ENCODE peak calls at places on chromosomes 11 and 22, in eight cellular contexts. X is WTC11, K is GM12878, P is K562, H is A549, W is SK-N-SH, L is HCT116, I is NB4. Q is an unnamed sample.

GRCh38 chr11:89477175-89477574 is 14.0 kb downstream of the NOX4 start:
- DNase-seq in X (peak), K (no peak), P (no peak), H (no peak), W (no peak), L (peak), I (no peak), Q (no peak)

GRCh38 chr11:11218287-11218986 is 134.6 kb downstream of the CSNK2A3 start:
- DNase-seq in X (no peak), K (no peak), P (no peak), H (no peak), W (no peak), L (no peak), I (no peak), Q (no peak)

GRCh38 chr22:48624401-48624800 is 1203.3 kb downstream of the BRD1 start:
- DNase-seq in X (no peak), K (no peak), P (no peak), H (no peak), W (no peak), L (no peak), I (no peak), Q (no peak)

GRCh38 chr22:49007013-49007653 is 820.5 kb downstream of the BRD1 start:
- DNase-seq in X (no peak), K (no peak), P (no peak), H (no peak), W (peak), L (no peak), I (no peak), Q (peak)

GRCh38 chr11:60252208-60252566 is 9.2 kb upstream of the MS4A4E start:
- DNase-seq in X (no peak), K (no peak), P (no peak), H (no peak), W (no peak), L (no peak), I (no peak), Q (no peak)

GRCh38 chr11:18151581-18151980 is 19.2 kb downstream of the MRGPRX3 start:
- DNase-seq in X (no peak), K (no peak), P (no peak), H (no peak), W (no peak), L (no peak), I (no peak), Q (no peak)

GRCh38 chr11:121452609-121453150 is at the start of gene SORL1-AS1:
- DNase-seq in X (no peak), K (no peak), P (no peak), H (peak), W (no peak), L (no peak), I (peak), Q (no peak)

GRCh38 chr11:79525257-79525656 is 84.4 kb upstream of the TENM4 start:
- DNase-seq in X (no peak), K (no peak), P (no peak), H (no peak), W (no peak), L (no peak), I (no peak), Q (no peak)

GRCh38 chr11:92796744-92797143 is 172.7 kb upstream of the MTNR1B start:
- DNase-seq in X (no peak), K (no peak), P (no peak), H (no peak), W (no peak), L (no peak), I (no peak), Q (no peak)

GRCh38 chr22:19517171-19517500 is 7.1 kb downstream of the CLDN5 start:
- DNase-seq in X (no peak), K (no peak), P (no peak), H (no peak), W (no peak), L (no peak), I (no peak), Q (no peak)

GRCh38 chr22:46010177-46010867 is 33.4 kb upstream of the WNT7B start:
- DNase-seq in X (no peak), K (no peak), P (no peak), H (no peak), W (no peak), L (no peak), I (no peak), Q (no peak)

GRCh38 chr22:28799125-28799833 is 1.1 kb downstream of the XBP1 start:
- DNase-seq in X (no peak), K (no peak), P (peak), H (peak), W (peak), L (peak), I (peak), Q (no peak)

GRCh38 chr11:79982185-79982584 is 541.4 kb upstream of the TENM4 start:
- DNase-seq in X (no peak), K (no peak), P (no peak), H (no peak), W (no peak), L (no peak), I (no peak), Q (no peak)

GRCh38 chr11:36672815-36673450 is 74.9 kb upstream of the RAG2 start:
- DNase-seq in X (no peak), K (no peak), P (peak), H (no peak), W (peak), L (peak), I (peak), Q (no peak)

GRCh38 chr11:92383430-92383829 is 158.8 kb downstream of the FAT3 start:
- DNase-seq in X (no peak), K (no peak), P (no peak), H (no peak), W (no peak), L (no peak), I (no peak), Q (no peak)

GRCh38 chr11:119056397-119056999 is 507 bp downstream of the HYOU1 start:
- DNase-seq in X (peak), K (no peak), P (peak), H (peak), W (peak), L (no peak), I (peak), Q (no peak)

GRCh38 chr11:4049006-4049405 is 45.6 kb upstream of the RRM1 start:
- DNase-seq in X (no peak), K (no peak), P (no peak), H (no peak), W (no peak), L (no peak), I (peak), Q (no peak)

GRCh38 chr11:113023228-113023627 is 62.0 kb downstream of the NCAM1 start:
- DNase-seq in X (no peak), K (no peak), P (no peak), H (no peak), W (no peak), L (no peak), I (no peak), Q (no peak)

GRCh38 chr11:63639195-63639832 is 25.1 kb upstream of the PLAAT3 start:
- DNase-seq in X (no peak), K (no peak), P (no peak), H (peak), W (no peak), L (no peak), I (peak), Q (no peak)

GRCh38 chr22:42236268-42236667 is 34.2 kb downstream of the TCF20 start:
- DNase-seq in X (no peak), K (no peak), P (no peak), H (no peak), W (no peak), L (no peak), I (no peak), Q (no peak)

GRCh38 chr11:46696212-46696558 is 4.2 kb downstream of the ARHGAP1 start:
- DNase-seq in X (no peak), K (no peak), P (no peak), H (no peak), W (no peak), L (no peak), I (no peak), Q (no peak)

GRCh38 chr11:14500181-14500651 is 605 bp upstream of the COPB1 start:
- DNase-seq in X (no peak), K (peak), P (no peak), H (peak), W (peak), L (no peak), I (peak), Q (no peak)

GRCh38 chr11:32081129-32081641 is 9.7 kb upstream of the RCN1 start:
- DNase-seq in X (no peak), K (no peak), P (no peak), H (no peak), W (no peak), L (no peak), I (peak), Q (no peak)

GRCh38 chr11:10926801-10927200 is 68.9 kb upstream of the ZBED5 start:
- DNase-seq in X (no peak), K (no peak), P (no peak), H (no peak), W (no peak), L (no peak), I (no peak), Q (no peak)

GRCh38 chr11:31940396-31941037 is 129.4 kb upstream of the PAX6 start:
- DNase-seq in X (no peak), K (no peak), P (no peak), H (no peak), W (no peak), L (no peak), I (no peak), Q (no peak)

GRCh38 chr11:13427440-13427839 is 35.6 kb downstream of the BTBD10 start:
- DNase-seq in X (no peak), K (no peak), P (no peak), H (no peak), W (no peak), L (no peak), I (no peak), Q (no peak)

GRCh38 chr11:76843916-76844315 is 16.8 kb upstream of the ACER3 start:
- DNase-seq in X (no peak), K (no peak), P (peak), H (no peak), W (no peak), L (no peak), I (no peak), Q (no peak)

DNA sequence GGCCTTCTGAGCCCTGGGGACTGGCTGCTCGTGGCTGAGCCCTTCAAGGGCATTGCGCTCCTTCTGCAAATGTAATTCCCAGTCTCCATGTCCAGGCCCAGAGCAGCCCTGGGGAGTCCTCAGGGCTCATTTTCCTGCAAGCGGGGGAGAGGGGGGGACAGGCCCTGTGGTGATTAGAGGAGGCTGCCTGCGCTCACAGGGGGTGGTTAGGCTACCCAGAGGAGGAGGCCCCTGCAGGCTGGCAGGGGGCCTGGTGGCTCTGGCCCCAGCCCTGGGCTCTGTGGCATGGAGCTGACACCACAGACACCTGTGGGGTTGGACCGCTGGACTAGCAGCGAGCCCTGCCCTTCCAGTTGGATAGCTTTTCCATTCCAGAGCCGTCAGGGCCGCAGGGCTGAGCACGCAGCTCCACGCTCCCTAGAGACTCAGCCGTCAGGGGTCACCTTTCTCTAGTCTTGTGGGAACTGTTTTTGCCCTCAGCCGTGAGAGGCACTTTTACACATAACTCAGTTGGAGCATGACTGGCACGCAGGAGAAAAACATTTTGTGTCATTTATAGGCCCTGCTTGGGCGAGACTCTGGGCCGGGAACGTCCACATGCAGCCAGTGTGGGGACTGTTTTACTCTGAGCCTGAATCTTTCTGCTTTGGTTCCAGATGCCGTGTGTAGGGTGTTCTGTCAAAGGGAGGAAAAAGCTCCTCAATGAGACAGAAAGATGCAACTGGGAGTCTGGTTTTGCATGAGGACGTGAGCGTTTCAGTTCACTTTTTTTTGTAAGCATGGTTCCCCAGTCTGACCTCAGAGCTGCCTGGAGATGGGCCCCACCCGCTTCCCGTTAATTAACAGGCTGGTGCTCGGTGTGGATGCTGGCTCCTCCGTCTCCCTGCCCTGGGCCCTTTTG is 58.1 kb downstream of the LRP5 start:
- DNase-seq in X (no peak), K (peak), P (no peak), H (no peak), W (peak), L (no peak), I (no peak), Q (no peak)
- TF ChIP-seq MAX in X (no peak), K (peak), P (no peak), H (no peak), W (no peak), L (no peak), I (no peak), Q (no peak)

GRCh38 chr11:44578279-44578678 is 12.8 kb downstream of the CD82 start:
- DNase-seq in X (no peak), K (no peak), P (no peak), H (no peak), W (no peak), L (no peak), I (peak), Q (no peak)
- TF ChIP-seq MAX in X (no peak), K (peak), P (no peak), H (no peak), W (no peak), L (no peak), I (peak), Q (no peak)

DNA sequence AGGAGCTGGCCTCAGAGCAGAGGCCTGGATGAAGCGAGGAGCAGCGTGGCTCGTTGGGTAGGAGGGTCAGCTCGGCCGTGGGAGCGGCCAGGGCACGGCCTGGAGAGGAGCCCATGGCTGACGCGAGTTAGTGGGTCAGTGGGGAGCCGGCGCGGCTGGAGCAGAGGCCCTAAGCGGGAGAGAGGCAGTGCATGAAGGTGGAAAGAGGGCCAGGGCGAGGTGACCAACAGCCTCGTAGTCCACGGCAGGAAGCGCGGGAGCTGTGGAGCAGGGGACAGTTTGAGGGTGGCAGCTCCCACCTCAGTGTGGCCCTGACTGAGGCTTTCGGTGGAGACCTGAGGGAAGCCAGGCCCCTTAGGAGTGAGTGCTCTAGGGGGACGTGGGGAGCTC is 24.1 kb downstream of the DCPS start:
- DNase-seq in X (no peak), K (no peak), P (no peak), H (no peak), W (no peak), L (no peak), I (no peak), Q (no peak)
- TF ChIP-seq MAX in X (no peak), K (no peak), P (no peak), H (no peak), W (no peak), L (no peak), I (no peak), Q (no peak)

DNA sequence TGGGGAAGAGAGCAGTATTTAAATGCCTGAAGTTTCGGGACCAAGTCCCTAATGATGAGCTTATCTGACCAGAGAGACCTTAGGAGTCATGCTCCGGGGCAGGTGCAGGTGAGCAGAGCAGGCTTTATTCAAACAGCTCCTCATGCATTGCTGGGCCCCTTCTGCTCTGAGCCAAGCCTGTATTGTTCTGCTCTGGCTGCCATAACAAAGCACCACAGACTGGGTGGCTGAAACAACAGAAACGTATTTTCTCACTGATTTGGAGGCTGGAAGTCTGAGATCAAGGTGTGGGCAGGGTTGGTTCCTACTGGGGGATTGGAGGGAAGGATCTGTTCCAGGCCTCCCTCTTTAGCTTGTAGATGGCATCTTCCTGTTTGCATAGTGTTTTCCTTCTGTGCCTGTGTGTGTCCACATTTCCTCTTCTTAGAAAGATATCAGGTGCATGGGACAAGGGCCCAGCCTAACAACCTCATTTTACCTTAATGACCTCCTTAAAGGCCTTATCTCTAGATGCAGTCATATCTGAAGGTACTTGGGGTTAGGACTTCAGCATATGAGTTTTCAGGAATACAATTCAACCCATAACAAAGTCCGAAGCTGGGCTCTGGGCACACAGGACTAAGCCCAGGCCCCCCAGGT is 97.1 kb upstream of the PARVA start:
- DNase-seq in X (no peak), K (no peak), P (no peak), H (no peak), W (no peak), L (no peak), I (no peak), Q (peak)
- TF ChIP-seq MAX in X (no peak), K (no peak), P (no peak), H (no peak), W (no peak), L (no peak), I (no peak), Q (no peak)

DNA sequence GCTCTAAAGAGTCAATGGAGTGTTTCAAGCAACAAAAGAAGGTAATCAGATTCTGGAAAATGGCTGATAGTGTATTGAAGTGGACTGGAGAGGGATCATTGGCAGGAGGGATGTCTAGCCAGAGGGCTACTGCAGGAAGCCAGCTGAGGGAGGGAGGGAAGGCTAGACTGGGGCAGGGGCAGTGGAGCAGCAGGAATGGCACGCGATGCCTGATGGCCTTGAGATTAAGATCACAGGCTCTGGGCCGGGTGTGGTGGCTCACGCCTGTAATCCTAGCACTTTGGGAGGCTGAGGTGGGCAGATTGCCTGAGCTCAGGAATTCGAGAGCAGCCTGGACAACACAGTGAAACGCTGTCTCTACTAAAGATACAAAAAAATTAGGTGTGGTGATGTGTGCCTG is 47.5 kb upstream of the PRDM11 start:
- DNase-seq in X (no peak), K (no peak), P (no peak), H (no peak), W (peak), L (no peak), I (no peak), Q (peak)
- TF ChIP-seq MAX in X (no peak), K (no peak), P (no peak), H (no peak), W (no peak), L (no peak), I (no peak), Q (no peak)

DNA sequence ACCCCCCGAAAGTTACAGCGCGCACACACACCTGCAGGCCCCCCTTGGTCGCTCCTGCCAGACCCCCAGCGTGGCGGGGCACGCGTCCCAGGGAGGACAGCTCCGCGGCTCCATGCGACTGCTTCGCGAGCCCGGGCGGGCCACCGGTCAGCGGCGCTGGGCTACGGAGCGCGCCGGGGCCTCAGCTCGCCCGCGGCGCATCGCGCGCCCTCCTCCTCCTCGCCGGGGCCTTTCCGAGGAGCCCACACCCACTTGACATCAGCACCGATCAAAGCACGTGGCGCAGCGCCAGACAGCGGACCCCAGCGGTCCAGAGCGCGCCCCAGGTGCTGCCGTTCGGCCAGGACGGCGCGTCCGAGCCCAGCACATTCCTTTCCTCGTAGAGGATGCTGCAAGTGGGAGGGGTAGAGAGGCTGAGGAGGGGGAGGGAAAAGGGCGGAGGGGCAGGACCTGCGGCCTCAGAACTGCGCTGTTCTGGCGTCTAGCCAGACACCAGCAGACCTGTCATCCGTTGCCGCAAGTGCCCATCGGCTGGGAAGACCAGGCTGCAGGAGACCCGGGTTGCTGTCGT is 88.6 kb downstream of the PLEKHA7 start:
- DNase-seq in X (peak), K (no peak), P (no peak), H (peak), W (peak), L (peak), I (no peak), Q (peak)
- TF ChIP-seq MAX in X (peak), K (no peak), P (no peak), H (peak), W (no peak), L (no peak), I (no peak), Q (peak)

GRCh38 chr11:124747406-124748099 is 4.5 kb downstream of the VSIG2 start:
- DNase-seq in X (no peak), K (no peak), P (no peak), H (no peak), W (no peak), L (no peak), I (no peak), Q (no peak)
- TF ChIP-seq MAX in X (no peak), K (no peak), P (no peak), H (no peak), W (no peak), L (no peak), I (no peak), Q (no peak)